ENCODE peak calls at places on chromosomes 4 and X, in eight cellular contexts. S is A549; B is ovary; P is OCI-LY7; W is HepG2; T is left ventricle myocardium inferior; G is tibial artery; I is CD4-positive, alpha-beta memory T cell. Z is an unnamed sample.

GRCh38 chr4:25092139-25092538 is 61.4 kb upstream of the LGI2 start:
- DNase-seq in I (no peak), P (no peak), W (no peak), S (no peak), T (no peak), B (no peak), G (no peak), Z (no peak)

GRCh38 chr4:1809754-1810502 is 16.8 kb downstream of the FGFR3 start:
- DNase-seq in P (peak), G (no peak), B (peak), T (peak), I (peak), W (peak), S (peak), Z (peak)

GRCh38 chrX:20361890-20362262 is 95.2 kb upstream of the RPS6KA3 start:
- DNase-seq in G (no peak), I (no peak), T (no peak), B (no peak), W (peak), P (no peak), S (peak), Z (no peak)

GRCh38 chrX:131704136-131704695 is 160.3 kb downstream of the OR13H1 start:
- DNase-seq in T (no peak), S (peak), P (no peak), I (peak), G (no peak), W (no peak), B (peak), Z (peak)

GRCh38 chrX:17944833-17945497 is 83.9 kb upstream of the RAI2 start:
- DNase-seq in G (no peak), W (peak), T (no peak), I (peak), B (no peak), S (no peak), P (peak), Z (no peak)

GRCh38 chr4:79182209-79182608 is 143.7 kb downstream of the NAA11 start:
- DNase-seq in S (no peak), B (no peak), I (no peak), P (no peak), W (no peak), G (no peak), T (no peak), Z (no peak)

GRCh38 chrX:12971282-12972003 is 3.5 kb upstream of the TMSB4X start:
- DNase-seq in G (peak), S (no peak), P (no peak), B (peak), T (peak), I (no peak), W (no peak), Z (no peak)

GRCh38 chrX:66728818-66729271 is 90.0 kb upstream of the EDA2R start:
- DNase-seq in T (peak), P (peak), B (peak), I (peak), W (peak), G (peak), S (peak), Z (peak)

GRCh38 chrX:28124416-28124815 is 143.2 kb upstream of the DCAF8L1 start:
- DNase-seq in B (no peak), P (no peak), G (no peak), S (no peak), W (no peak), T (no peak), I (no peak), Z (no peak)

GRCh38 chr4:82017680-82018079 is 356.1 kb downstream of the HNRNPD start:
- DNase-seq in I (peak), T (no peak), G (no peak), B (no peak), P (peak), W (peak), S (peak), Z (no peak)

GRCh38 chr4:74283614-74284013 is 24.7 kb upstream of the EPGN start:
- DNase-seq in P (no peak), B (no peak), G (no peak), I (no peak), T (no peak), W (no peak), S (peak), Z (no peak)

GRCh38 chrX:12240491-12240890 is 102.2 kb downstream of the FRMPD4 start:
- DNase-seq in W (no peak), I (no peak), S (no peak), T (no peak), G (no peak), B (no peak), P (no peak), Z (no peak)

GRCh38 chrX:152072236-152072635 is 66.1 kb downstream of the MAGEA10 start:
- DNase-seq in I (no peak), B (no peak), S (peak), W (peak), P (no peak), G (no peak), T (no peak), Z (no peak)

GRCh38 chr4:179664628-179665027 is 2222.4 kb upstream of the AGA start:
- DNase-seq in I (no peak), T (no peak), P (no peak), S (no peak), B (no peak), W (no peak), G (no peak), Z (no peak)

GRCh38 chrX:16838202-16839066 is 31.7 kb downstream of the RBBP7 start:
- DNase-seq in S (no peak), W (no peak), G (peak), B (no peak), P (no peak), T (peak), I (no peak), Z (no peak)

GRCh38 chrX:150897371-150898319 is 823 bp downstream of the CD99L2 start:
- DNase-seq in G (no peak), T (no peak), P (peak), S (peak), W (no peak), B (no peak), I (peak), Z (peak)

GRCh38 chr4:164648151-164648848 is 105.6 kb upstream of the SMIM31 start:
- DNase-seq in W (no peak), I (no peak), S (no peak), T (no peak), G (no peak), P (no peak), B (no peak), Z (no peak)

GRCh38 chr4:151117371-151117962 is 18.0 kb downstream of the RPS3A start:
- DNase-seq in W (peak), S (peak), T (peak), B (peak), I (peak), P (peak), G (no peak), Z (peak)

GRCh38 chr4:76688737-76689078 is 209.2 kb downstream of the SOWAHB start:
- DNase-seq in W (no peak), S (no peak), T (no peak), B (no peak), P (no peak), I (no peak), G (no peak), Z (no peak)

GRCh38 chr4:55369968-55370367 is 23.9 kb downstream of the SRD5A3 start:
- DNase-seq in W (no peak), S (no peak), I (no peak), B (no peak), P (no peak), T (no peak), G (no peak), Z (no peak)

GRCh38 chr4:78068481-78068880 is 11.4 kb downstream of the FRAS1 start:
- DNase-seq in W (no peak), G (no peak), B (no peak), I (no peak), T (no peak), S (no peak), P (no peak), Z (no peak)

GRCh38 chr4:5888706-5889696 is 3.9 kb downstream of the CRMP1 start:
- DNase-seq in S (no peak), G (no peak), P (no peak), B (no peak), T (no peak), I (no peak), W (no peak), Z (no peak)
- H3K4me3 ChIP-seq in S (peak), G (peak), P (no peak), B (peak), T (peak), I (no peak), W (no peak), Z (peak)

GRCh38 chr4:88078592-88078991 is 71.2 kb downstream of the PKD2 start:
- DNase-seq in B (no peak), T (no peak), P (no peak), S (no peak), I (no peak), W (no peak), G (no peak), Z (no peak)

GRCh38 chr4:88075336-88075735 is 67.9 kb downstream of the PKD2 start:
- DNase-seq in T (no peak), B (no peak), W (no peak), I (no peak), G (no peak), P (no peak), S (no peak), Z (no peak)

GRCh38 chr4:88080626-88081025 is 73.2 kb downstream of the PKD2 start:
- DNase-seq in S (no peak), W (no peak), G (no peak), P (no peak), I (no peak), T (no peak), B (no peak), Z (no peak)

DNA sequence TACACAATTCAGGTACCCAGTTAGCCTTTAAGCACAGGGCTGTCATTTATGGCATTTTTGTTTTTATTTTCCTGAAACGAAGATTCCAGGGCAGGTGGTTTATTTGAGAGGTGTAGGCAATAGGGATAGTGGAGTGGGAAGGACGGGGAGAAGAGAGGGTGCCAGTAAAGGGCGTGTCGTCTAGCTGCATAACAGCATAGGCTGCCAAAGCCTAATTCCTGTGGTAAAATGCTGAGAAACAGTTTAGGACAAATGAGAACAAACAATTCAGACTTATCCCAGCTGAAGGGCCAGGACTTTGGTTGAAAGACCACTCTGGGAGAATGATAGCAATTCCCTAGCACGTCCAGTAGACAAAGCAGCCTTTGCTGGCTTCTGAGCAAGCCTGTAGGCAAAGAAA is 70.5 kb downstream of the PKD2 start:
- DNase-seq in I (no peak), G (no peak), P (no peak), W (no peak), B (no peak), T (no peak), S (no peak), Z (no peak)
- H3K27ac ChIP-seq in I (no peak), G (peak), P (no peak), W (no peak), B (no peak), T (no peak), S (no peak), Z (no peak)

GRCh38 chr4:112927544-112927943 is 121.9 kb upstream of the ANK2 start:
- DNase-seq in S (no peak), T (no peak), I (no peak), G (no peak), W (no peak), B (no peak), P (no peak), Z (no peak)
- H3K4me3 ChIP-seq in S (no peak), T (no peak), I (no peak), G (no peak), W (no peak), B (no peak), P (no peak), Z (no peak)

GRCh38 chrX:129872524-129872923 is 28.8 kb upstream of the ZDHHC9 start:
- DNase-seq in G (no peak), I (no peak), B (no peak), W (no peak), T (no peak), S (no peak), P (no peak), Z (no peak)

GRCh38 chrX:129875669-129876068 is 30.3 kb upstream of the UTP14A start:
- DNase-seq in B (no peak), W (no peak), P (no peak), S (no peak), T (no peak), G (no peak), I (no peak), Z (no peak)

GRCh38 chrX:129877401-129877800 is 28.6 kb upstream of the UTP14A start:
- DNase-seq in P (no peak), B (no peak), S (no peak), W (no peak), G (no peak), I (no peak), T (no peak), Z (no peak)

GRCh38 chrX:129876734-129877395 is 29.1 kb upstream of the UTP14A start:
- DNase-seq in P (no peak), G (no peak), I (no peak), T (no peak), S (peak), W (peak), B (no peak), Z (no peak)
- H3K27ac ChIP-seq in P (no peak), G (no peak), I (no peak), T (no peak), S (peak), W (no peak), B (no peak), Z (no peak)

DNA sequence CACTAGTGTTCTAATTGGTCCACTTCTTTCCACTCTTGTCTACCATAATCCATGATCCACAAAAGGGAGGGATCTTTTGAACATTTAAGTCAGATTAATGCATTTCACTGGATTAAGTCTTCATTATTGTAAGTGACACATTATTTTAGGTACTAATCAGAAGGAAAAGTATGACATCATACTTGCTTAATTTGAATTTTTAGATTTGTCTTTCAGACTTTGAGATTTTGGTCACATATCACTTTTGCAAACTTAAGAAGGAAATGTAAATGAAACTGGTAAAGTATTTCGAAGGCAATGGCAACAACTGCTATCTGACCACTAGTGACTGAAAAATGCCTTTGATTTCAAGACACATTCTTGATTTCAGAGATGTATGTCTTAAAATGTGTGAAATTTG is 5.2 kb downstream of the MMRN1 start:
- DNase-seq in P (no peak), B (no peak), W (no peak), S (no peak), G (no peak), T (no peak), I (no peak), Z (no peak)
- H3K4me3 ChIP-seq in P (no peak), B (no peak), W (no peak), S (no peak), G (no peak), T (no peak), I (no peak), Z (no peak)

Z was measured in dorsolateral prefrontal cortex.